ENCODE peak calls at places on chromosomes 1 and 21, in four cellular contexts. One of them, this sample, is unnamed.

GRCh38 chr1:161162052-161162451 is 2.8 kb downstream of the USP21 start:
- DNase-seq in WTC11: no peak
- DNase-seq in GM20000: no peak
- DNase-seq in amniotic epithelial cell: no peak
- DNase-seq in this sample: no peak

GRCh38 chr21:42834730-42835191 is 44.6 kb downstream of the WDR4 start:
- DNase-seq in WTC11: no peak
- DNase-seq in GM20000: peak; percentile 16
- DNase-seq in amniotic epithelial cell: no peak
- DNase-seq in this sample: peak; percentile 19

GRCh38 chr21:46219591-46220239 is 8.9 kb downstream of the LSS start:
- DNase-seq in WTC11: no peak
- DNase-seq in GM20000: no peak
- DNase-seq in amniotic epithelial cell: no peak
- DNase-seq in this sample: peak; percentile 13

GRCh38 chr1:228088586-228089498 is 6.3 kb downstream of the ARF1 start:
- DNase-seq in WTC11: no peak
- DNase-seq in GM20000: no peak
- DNase-seq in amniotic epithelial cell: no peak
- DNase-seq in this sample: no peak

GRCh38 chr1:155569988-155570592 is 7.5 kb upstream of the ASH1L start:
- DNase-seq in WTC11: no peak
- DNase-seq in GM20000: no peak
- DNase-seq in amniotic epithelial cell: peak; percentile 98
- DNase-seq in this sample: no peak

GRCh38 chr1:87137342-87137739 is 191.3 kb upstream of the LMO4 start:
- DNase-seq in WTC11: no peak
- DNase-seq in GM20000: no peak
- DNase-seq in amniotic epithelial cell: no peak
- DNase-seq in this sample: no peak

GRCh38 chr1:206890125-206890637 is 7.1 kb upstream of the IL24 start:
- DNase-seq in WTC11: no peak
- DNase-seq in GM20000: no peak
- DNase-seq in amniotic epithelial cell: peak; percentile 89
- DNase-seq in this sample: no peak

GRCh38 chr1:24435782-24436365 is 20.3 kb downstream of the NIPAL3 start:
- DNase-seq in WTC11: no peak
- DNase-seq in GM20000: no peak
- DNase-seq in amniotic epithelial cell: no peak
- DNase-seq in this sample: no peak

GRCh38 chr1:180311011-180311730 is 81.1 kb downstream of the LHX4 start:
- DNase-seq in WTC11: no peak
- DNase-seq in GM20000: no peak
- DNase-seq in amniotic epithelial cell: peak; percentile 24
- DNase-seq in this sample: no peak

GRCh38 chr1:146034976-146035469 is 13.5 kb upstream of the HJV start:
- DNase-seq in WTC11: no peak
- DNase-seq in GM20000: no peak
- DNase-seq in amniotic epithelial cell: peak; percentile 45
- DNase-seq in this sample: no peak

This sample was measured in GM13976.